ENCODE peak calls at places on chromosomes 11 and 22, in seven cellular contexts. O is fibroblast of lung, F is GM23338, G is PC-9, A is MM.1S, J is keratinocyte, M is HCT116. R is an unnamed sample. For H3K79me2, the result is how much of the 10 kb centered on the place peaks cover.

GRCh38 chr11:83087035-83087434 is 15.3 kb upstream of the RAB30 start:
- DNase-seq in O (no peak), F (no peak), G (no peak), A (no peak), J (no peak), M (no peak), R (no peak)

GRCh38 chr22:38415561-38416321 is 39.3 kb downstream of the KCNJ4 start:
- DNase-seq in O (no peak), F (peak), G (no peak), A (no peak), J (no peak), M (no peak), R (no peak)

GRCh38 chr22:19880786-19881569 is 26.3 kb upstream of the GNB1L start:
- DNase-seq in O (peak), F (peak), G (peak), A (no peak), J (peak), M (peak), R (peak)

GRCh38 chr22:37175414-37176144 is 12.5 kb downstream of the C1QTNF6 start:
- DNase-seq in O (no peak), F (no peak), G (no peak), A (no peak), J (no peak), M (no peak), R (peak)

GRCh38 chr11:45665206-45665932 is at the start of gene CHST1:
- DNase-seq in O (no peak), F (peak), G (peak), A (peak), J (no peak), M (no peak), R (peak)

GRCh38 chr11:74783241-74783871 is 34.7 kb downstream of the RNF169 start:
- DNase-seq in O (peak), F (no peak), G (no peak), A (peak), J (no peak), M (peak), R (peak)

GRCh38 chr11:35618497-35619029 is 303 bp downstream of the FJX1 start:
- DNase-seq in O (peak), F (peak), G (peak), A (peak), J (no peak), M (no peak), R (peak)

GRCh38 chr11:96072592-96072991 is 148.7 kb upstream of the MTMR2 start:
- DNase-seq in O (no peak), F (no peak), G (no peak), A (no peak), J (no peak), M (no peak), R (no peak)

GRCh38 chr22:33921576-33922181 is 1.4 kb upstream of the LARGE1 start:
- DNase-seq in O (peak), F (peak), G (peak), A (peak), J (no peak), M (no peak), R (peak)

GRCh38 chr22:46578251-46578823 is 40.9 kb upstream of the CELSR1 start:
- DNase-seq in O (no peak), F (no peak), G (no peak), A (no peak), J (no peak), M (no peak), R (peak)

GRCh38 chr11:93196816-93197382 is 892 bp downstream of the SLC36A4 start:
- DNase-seq in O (no peak), F (peak), G (no peak), A (no peak), J (no peak), M (peak), R (peak)

GRCh38 chr11:107785401-107785800 is 73.2 kb downstream of the SLC35F2 start:
- DNase-seq in O (peak), F (no peak), G (no peak), A (no peak), J (no peak), M (no peak), R (peak)

GRCh38 chr11:290621-291231 is 1.8 kb downstream of the PGGHG start:
- DNase-seq in O (no peak), F (no peak), G (no peak), A (no peak), J (no peak), M (no peak), R (no peak)

GRCh38 chr22:37906364-37907008 is 389 bp downstream of the MICALL1 start:
- DNase-seq in O (no peak), F (peak), G (peak), A (peak), J (no peak), M (no peak), R (peak)

GRCh38 chr11:8066036-8066910 is 14.7 kb upstream of the TUB start:
- DNase-seq in O (no peak), F (no peak), G (no peak), A (no peak), J (no peak), M (no peak), R (peak)

GRCh38 chr11:134984421-134984820 is 572.4 kb upstream of the B3GAT1 start:
- DNase-seq in O (no peak), F (no peak), G (no peak), A (no peak), J (no peak), M (no peak), R (no peak)

GRCh38 chr11:43788394-43788793 is 92.2 kb upstream of the ALKBH3 start:
- DNase-seq in O (no peak), F (no peak), G (no peak), A (no peak), J (no peak), M (no peak), R (no peak)

GRCh38 chr11:65981101-65981740 is 19.7 kb downstream of the SART1 start:
- DNase-seq in O (no peak), F (no peak), G (no peak), A (no peak), J (no peak), M (no peak), R (no peak)

GRCh38 chr11:122703541-122704272 is 48.2 kb downstream of the UBASH3B start:
- DNase-seq in O (no peak), F (no peak), G (peak), A (no peak), J (no peak), M (no peak), R (no peak)

GRCh38 chr11:45145421-45146071 is 893 bp upstream of the PRDM11 start:
- DNase-seq in O (peak), F (peak), G (no peak), A (no peak), J (no peak), M (no peak), R (peak)

GRCh38 chr11:82994615-82995014 is 77.1 kb downstream of the RAB30 start:
- DNase-seq in O (peak), F (no peak), G (no peak), A (no peak), J (no peak), M (no peak), R (peak)

GRCh38 chr11:66172146-66172545 is 96.3 kb upstream of the RAB1B start:
- DNase-seq in O (peak), F (no peak), G (no peak), A (no peak), J (no peak), M (peak), R (peak)

GRCh38 chr11:2173150-2173693 is 1.6 kb upstream of the TH start:
- DNase-seq in O (no peak), F (peak), G (no peak), A (no peak), J (no peak), M (no peak), R (peak)

GRCh38 chr22:30423296-30423958 is 2.1 kb upstream of the MTFP1 start:
- DNase-seq in O (no peak), F (peak), G (no peak), A (peak), J (no peak), M (no peak), R (peak)

GRCh38 chr22:50489363-50490243 is 2.9 kb downstream of the MIOX start:
- DNase-seq in O (no peak), F (no peak), G (no peak), A (no peak), J (no peak), M (no peak), R (no peak)

GRCh38 chr11:69637601-69637955 is 3.4 kb upstream of the CCND1 start:
- DNase-seq in O (no peak), F (peak), G (no peak), A (no peak), J (no peak), M (no peak), R (no peak)

GRCh38 chr11:20397281-20397680 is 9.8 kb downstream of the PRMT3 start:
- DNase-seq in O (peak), F (peak), G (no peak), A (peak), J (no peak), M (peak), R (peak)

GRCh38 chr22:49233507-49234100 is 594.1 kb downstream of the BRD1 start:
- DNase-seq in O (no peak), F (no peak), G (no peak), A (no peak), J (no peak), M (no peak), R (no peak)

GRCh38 chr11:24779791-24780190 is 282.9 kb downstream of the LUZP2 start:
- DNase-seq in O (peak), F (peak), G (no peak), A (no peak), J (no peak), M (no peak), R (no peak)

GRCh38 chr22:20243545-20244249 is 24.4 kb downstream of the RTN4R start:
- DNase-seq in O (peak), F (peak), G (peak), A (no peak), J (peak), M (no peak), R (peak)

GRCh38 chr11:102120437-102120935 is 10.2 kb downstream of the YAP1 start:
- DNase-seq in O (no peak), F (peak), G (no peak), A (no peak), J (no peak), M (no peak), R (peak)

GRCh38 chr11:128262463-128263345 is 324.7 kb downstream of the ETS1 start:
- DNase-seq in O (no peak), F (no peak), G (no peak), A (no peak), J (no peak), M (no peak), R (no peak)

GRCh38 chr22:42243802-42244060 is 26.7 kb downstream of the TCF20 start:
- DNase-seq in O (no peak), F (no peak), G (no peak), A (no peak), J (no peak), M (no peak), R (no peak)
- H3K79me2 ChIP-seq in O (under half), F (half or more), G (half or more), A (half or more), J (half or more), M (half or more), R (half or more)

GRCh38 chr22:27380826-27381225 is 420.7 kb downstream of the MN1 start:
- DNase-seq in O (no peak), F (no peak), G (no peak), A (no peak), J (no peak), M (no peak), R (no peak)
- TF ChIP-seq EZH2 in O (no peak), F (no peak), G (no peak), A (no peak), J (no peak), M (no peak), R (no peak)

GRCh38 chr11:47669856-47670255 is 27.5 kb upstream of the MTCH2 start:
- DNase-seq in O (no peak), F (no peak), G (no peak), A (no peak), J (no peak), M (no peak), R (no peak)
- H3K4me3 ChIP-seq in O (no peak), F (no peak), G (no peak), A (no peak), J (no peak), M (no peak), R (no peak)

GRCh38 chr11:78767409-78767932 is 192.8 kb upstream of the NARS2 start:
- DNase-seq in O (no peak), F (no peak), G (no peak), A (no peak), J (no peak), M (no peak), R (no peak)
- H3K79me2 ChIP-seq in O (under half), F (under half), G (under half), A (under half), J (under half), M (under half), R (under half)

GRCh38 chr11:13278620-13279486 is 1.3 kb downstream of the BMAL1 start:
- DNase-seq in O (no peak), F (peak), G (no peak), A (peak), J (no peak), M (no peak), R (peak)
- TF ChIP-seq EZH2 in O (peak), F (peak), G (no peak), A (no peak), J (no peak), M (no peak), R (no peak)

GRCh38 chr11:63616953-63617352 is 2.7 kb upstream of the PLAAT3 start:
- DNase-seq in O (no peak), F (no peak), G (no peak), A (no peak), J (no peak), M (no peak), R (no peak)

GRCh38 chr11:63612181-63612580 is 2.1 kb downstream of the PLAAT3 start:
- DNase-seq in O (no peak), F (no peak), G (no peak), A (no peak), J (no peak), M (no peak), R (no peak)

GRCh38 chr11:63611395-63611747 is 2.9 kb downstream of the PLAAT3 start:
- DNase-seq in O (no peak), F (no peak), G (no peak), A (no peak), J (no peak), M (no peak), R (no peak)

GRCh38 chr11:63613517-63614135 is 607 bp downstream of the PLAAT3 start:
- DNase-seq in O (no peak), F (peak), G (peak), A (no peak), J (no peak), M (no peak), R (peak)

GRCh38 chr11:63614136-63614664 is at the start of gene PLAAT3:
- DNase-seq in O (peak), F (peak), G (peak), A (peak), J (no peak), M (peak), R (peak)
- H3K4me3 ChIP-seq in O (peak), F (peak), G (peak), A (peak), J (peak), M (peak), R (peak)

R was measured in GM23248.